ENCODE peak calls at places on chromosomes 1 and 21, in four cellular contexts. One of them, this sample, is unnamed.

GRCh38 chr1:97603776-97604175 is 317.1 kb downstream of the DPYD start:
- DNase-seq in body of pancreas: no peak
- DNase-seq in thoracic aorta: no peak
- DNase-seq in tibial artery: no peak
- DNase-seq in this sample: no peak

GRCh38 chr1:106120789-106121188 is 935.7 kb upstream of the PRMT6 start:
- DNase-seq in body of pancreas: no peak
- DNase-seq in thoracic aorta: no peak
- DNase-seq in tibial artery: no peak
- DNase-seq in this sample: no peak

GRCh38 chr1:27137544-27138075 is 17.3 kb downstream of the SLC9A1 start:
- DNase-seq in body of pancreas: no peak
- DNase-seq in thoracic aorta: no peak
- DNase-seq in tibial artery: peak; percentile 47
- DNase-seq in this sample: no peak

GRCh38 chr1:47918257-47918867 is 78.8 kb downstream of the TRABD2B start:
- DNase-seq in body of pancreas: peak; percentile 63
- DNase-seq in thoracic aorta: no peak
- DNase-seq in tibial artery: no peak
- DNase-seq in this sample: no peak

GRCh38 chr1:199512037-199512710 is 515.3 kb upstream of the NR5A2 start:
- DNase-seq in body of pancreas: no peak
- DNase-seq in thoracic aorta: no peak
- DNase-seq in tibial artery: no peak
- DNase-seq in this sample: no peak

GRCh38 chr21:38990424-38990794 is 184.7 kb downstream of the ETS2 start:
- DNase-seq in body of pancreas: no peak
- DNase-seq in thoracic aorta: no peak
- DNase-seq in tibial artery: no peak
- DNase-seq in this sample: no peak

GRCh38 chr1:98402860-98403259 is 258.7 kb upstream of the SNX7 start:
- DNase-seq in body of pancreas: no peak
- DNase-seq in thoracic aorta: no peak
- DNase-seq in tibial artery: no peak
- DNase-seq in this sample: no peak

GRCh38 chr1:168335500-168335899 is 54.8 kb downstream of the TBX19 start:
- DNase-seq in body of pancreas: no peak
- DNase-seq in thoracic aorta: no peak
- DNase-seq in tibial artery: no peak
- DNase-seq in this sample: peak; percentile 16

GRCh38 chr1:48878191-48878940 is 101.7 kb upstream of the BEND5 start:
- DNase-seq in body of pancreas: no peak
- DNase-seq in thoracic aorta: no peak
- DNase-seq in tibial artery: no peak
- DNase-seq in this sample: peak; percentile 96

GRCh38 chr1:189434461-189434860 is 1043.2 kb downstream of the BRINP3 start:
- DNase-seq in body of pancreas: no peak
- DNase-seq in thoracic aorta: no peak
- DNase-seq in tibial artery: no peak
- DNase-seq in this sample: no peak

GRCh38 chr1:78229344-78229743 is 183.6 kb downstream of the GIPC2 start:
- DNase-seq in body of pancreas: no peak
- DNase-seq in thoracic aorta: no peak
- DNase-seq in tibial artery: peak; percentile 32
- DNase-seq in this sample: peak; percentile 94

GRCh38 chr21:20627594-20627993 is 370.6 kb upstream of the NCAM2 start:
- DNase-seq in body of pancreas: no peak
- DNase-seq in thoracic aorta: no peak
- DNase-seq in tibial artery: no peak
- DNase-seq in this sample: no peak

GRCh38 chr1:17189632-17190525 is 15.0 kb upstream of the PADI1 start:
- DNase-seq in body of pancreas: no peak
- DNase-seq in thoracic aorta: no peak
- DNase-seq in tibial artery: no peak
- DNase-seq in this sample: peak; percentile 79

GRCh38 chr1:19372602-19373001 is 60.5 kb downstream of the SLC66A1 start:
- DNase-seq in body of pancreas: no peak
- DNase-seq in thoracic aorta: no peak
- DNase-seq in tibial artery: peak; percentile 61
- DNase-seq in this sample: peak; percentile 69

GRCh38 chr1:7902478-7903084 is 38.1 kb downstream of the TNFRSF9 start:
- DNase-seq in body of pancreas: peak; percentile 56
- DNase-seq in thoracic aorta: no peak
- DNase-seq in tibial artery: peak; percentile 38
- DNase-seq in this sample: peak; percentile 77

GRCh38 chr1:24318238-24318987 is 744 bp upstream of the GRHL3 start:
- DNase-seq in body of pancreas: peak; percentile 23
- DNase-seq in thoracic aorta: no peak
- DNase-seq in tibial artery: no peak
- DNase-seq in this sample: peak; percentile 49

GRCh38 chr1:53458634-53459033 is 565 bp upstream of the DMRTB1 start:
- DNase-seq in body of pancreas: no peak
- DNase-seq in thoracic aorta: no peak
- DNase-seq in tibial artery: no peak
- DNase-seq in this sample: no peak

GRCh38 chr1:19484338-19484792 is 974 bp downstream of the CAPZB start:
- DNase-seq in body of pancreas: no peak
- DNase-seq in thoracic aorta: no peak
- DNase-seq in tibial artery: peak; percentile 28
- DNase-seq in this sample: no peak

GRCh38 chr1:62601412-62601971 is 4.2 kb downstream of the ANGPTL3 start:
- DNase-seq in body of pancreas: no peak
- DNase-seq in thoracic aorta: no peak
- DNase-seq in tibial artery: no peak
- DNase-seq in this sample: no peak

GRCh38 chr1:6246497-6247295 is 2.7 kb downstream of the HES3 start:
- DNase-seq in body of pancreas: peak; percentile 80
- DNase-seq in thoracic aorta: no peak
- DNase-seq in tibial artery: peak; percentile 64
- DNase-seq in this sample: peak; percentile 68

GRCh38 chr21:21268061-21268471 is 269.9 kb downstream of the NCAM2 start:
- DNase-seq in body of pancreas: no peak
- DNase-seq in thoracic aorta: no peak
- DNase-seq in tibial artery: no peak
- DNase-seq in this sample: no peak

GRCh38 chr1:61226791-61227567 is 144.6 kb downstream of the NFIA start:
- DNase-seq in body of pancreas: peak; percentile 70
- DNase-seq in thoracic aorta: no peak
- DNase-seq in tibial artery: no peak
- DNase-seq in this sample: peak; percentile 58

GRCh38 chr1:205251576-205251975 is 23.8 kb downstream of the TMCC2 start:
- DNase-seq in body of pancreas: no peak
- DNase-seq in thoracic aorta: no peak
- DNase-seq in tibial artery: no peak
- DNase-seq in this sample: no peak

GRCh38 chr1:63868220-63868897 is 94.5 kb downstream of the ROR1 start:
- DNase-seq in body of pancreas: no peak
- DNase-seq in thoracic aorta: no peak
- DNase-seq in tibial artery: peak; percentile 32
- DNase-seq in this sample: peak; percentile 77

GRCh38 chr21:21921410-21922232 is 923.4 kb downstream of the NCAM2 start:
- DNase-seq in body of pancreas: peak; percentile 16
- DNase-seq in thoracic aorta: no peak
- DNase-seq in tibial artery: no peak
- DNase-seq in this sample: peak; percentile 32

GRCh38 chr1:228920791-228921190 is 185.5 kb downstream of the RHOU start:
- DNase-seq in body of pancreas: no peak
- DNase-seq in thoracic aorta: no peak
- DNase-seq in tibial artery: no peak
- DNase-seq in this sample: peak; percentile 54

GRCh38 chr1:173779946-173780345 is 44.5 kb upstream of the DARS2 start:
- DNase-seq in body of pancreas: no peak
- DNase-seq in thoracic aorta: no peak
- DNase-seq in tibial artery: no peak
- DNase-seq in this sample: no peak

GRCh38 chr1:245704765-245705164 is 550.0 kb downstream of the KIF26B start:
- DNase-seq in body of pancreas: no peak
- DNase-seq in thoracic aorta: no peak
- DNase-seq in tibial artery: no peak
- DNase-seq in this sample: peak; percentile 71

GRCh38 chr1:111965781-111966453 is 23.6 kb downstream of the KCND3 start:
- DNase-seq in body of pancreas: no peak
- DNase-seq in thoracic aorta: no peak
- DNase-seq in tibial artery: no peak
- DNase-seq in this sample: no peak

GRCh38 chr1:40847023-40847740 is 15.0 kb downstream of the CITED4 start:
- DNase-seq in body of pancreas: no peak
- DNase-seq in thoracic aorta: no peak
- DNase-seq in tibial artery: no peak
- DNase-seq in this sample: peak; percentile 35

GRCh38 chr1:151716771-151717631 is at the start of gene CELF3:
- DNase-seq in body of pancreas: peak; percentile 42
- DNase-seq in thoracic aorta: no peak
- DNase-seq in tibial artery: no peak
- DNase-seq in this sample: no peak

GRCh38 chr1:3459940-3460652 is 5.6 kb downstream of the ARHGEF16 start:
- DNase-seq in body of pancreas: peak; percentile 78
- DNase-seq in thoracic aorta: no peak
- DNase-seq in tibial artery: no peak
- DNase-seq in this sample: no peak

GRCh38 chr1:23959461-23960290 is at the start of gene PNRC2:
- DNase-seq in body of pancreas: peak; percentile 97
- DNase-seq in thoracic aorta: peak; percentile 87
- DNase-seq in tibial artery: peak; percentile 98
- DNase-seq in this sample: peak; percentile 93

GRCh38 chr1:157992813-157993178 is 649 bp upstream of the KIRREL1 start:
- DNase-seq in body of pancreas: no peak
- DNase-seq in thoracic aorta: no peak
- DNase-seq in tibial artery: no peak
- DNase-seq in this sample: peak; percentile 46
- H3K4me3 ChIP-seq in body of pancreas: no peak overlapping the region
- H3K4me3 ChIP-seq in thoracic aorta: peak overlapping the region; percentile 95
- H3K4me3 ChIP-seq in tibial artery: peak overlapping the region; percentile 99
- H3K4me3 ChIP-seq in this sample: peak overlapping the region; percentile 90

GRCh38 chr1:178926046-178926445 is 55.2 kb upstream of the ANGPTL1 start:
- DNase-seq in body of pancreas: no peak
- DNase-seq in thoracic aorta: no peak
- DNase-seq in tibial artery: no peak
- DNase-seq in this sample: no peak
- TF ChIP-seq CTCF in body of pancreas: no peak
- TF ChIP-seq CTCF in thoracic aorta: no peak
- TF ChIP-seq CTCF in tibial artery: no peak
- TF ChIP-seq CTCF in this sample: no peak

GRCh38 chr1:85577421-85578320 is 2.9 kb upstream of the CCN1 start:
- DNase-seq in body of pancreas: peak; percentile 32
- DNase-seq in thoracic aorta: no peak
- DNase-seq in tibial artery: peak; percentile 54
- DNase-seq in this sample: peak; percentile 82

GRCh38 chr1:85579619-85580018 is 942 bp upstream of the CCN1 start:
- DNase-seq in body of pancreas: no peak
- DNase-seq in thoracic aorta: no peak
- DNase-seq in tibial artery: no peak
- DNase-seq in this sample: peak; percentile 73

GRCh38 chr1:85580046-85580411 is 532 bp upstream of the CCN1 start:
- DNase-seq in body of pancreas: no peak
- DNase-seq in thoracic aorta: no peak
- DNase-seq in tibial artery: no peak
- DNase-seq in this sample: peak; percentile 82

GRCh38 chr1:85576642-85577420 is 3.7 kb upstream of the CCN1 start:
- DNase-seq in body of pancreas: peak; percentile 88
- DNase-seq in thoracic aorta: peak; percentile 79
- DNase-seq in tibial artery: peak; percentile 86
- DNase-seq in this sample: peak; percentile 88

DNA sequence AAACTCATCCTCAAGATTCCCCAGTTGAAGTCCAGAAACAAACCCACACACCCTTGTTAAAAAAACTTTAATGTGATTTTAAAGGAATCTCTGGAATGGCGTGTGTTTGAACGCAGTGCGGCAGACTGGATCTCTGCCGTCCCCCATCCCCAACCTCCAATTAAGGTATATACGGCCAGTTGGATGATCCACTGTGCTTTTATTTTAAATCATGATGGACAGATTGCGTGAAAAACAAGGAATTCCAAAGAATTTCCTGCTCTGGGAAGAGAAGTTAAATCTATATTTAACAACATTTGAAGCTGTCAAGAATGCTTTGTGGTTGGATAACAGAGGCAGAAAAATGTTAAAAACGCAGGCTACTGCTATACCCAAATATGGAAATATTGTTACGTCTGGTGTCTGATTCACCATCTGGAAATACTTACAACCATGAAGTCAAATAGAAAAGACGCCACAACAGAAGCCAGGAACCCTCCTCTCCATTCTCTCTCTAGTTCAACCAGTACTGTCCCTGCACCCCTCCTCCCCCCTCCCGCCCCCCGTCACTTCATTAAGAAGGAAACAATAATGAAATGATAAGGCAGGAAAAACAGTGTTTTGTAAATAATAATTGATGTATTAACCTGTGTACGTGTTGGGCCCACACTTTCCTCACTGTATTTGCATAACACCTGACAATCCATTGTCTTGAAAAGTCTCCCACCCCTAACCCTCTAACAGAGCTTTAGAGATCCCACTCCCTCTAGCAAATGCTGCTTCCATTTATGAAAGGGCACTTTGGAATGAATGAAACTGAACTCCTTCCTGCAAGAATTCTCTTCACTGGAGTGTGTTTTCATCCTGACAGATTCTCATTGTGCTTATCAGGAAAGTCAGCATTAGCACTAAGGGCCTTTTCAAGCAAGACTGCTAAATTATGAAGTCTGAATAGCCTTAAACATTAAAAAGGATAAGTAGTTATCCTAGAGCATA is 2.0 kb upstream of the CCN1 start:
- DNase-seq in body of pancreas: no peak
- DNase-seq in thoracic aorta: no peak
- DNase-seq in tibial artery: no peak
- DNase-seq in this sample: peak; percentile 95
- H3K4me3 ChIP-seq in body of pancreas: no peak overlapping the region
- H3K4me3 ChIP-seq in thoracic aorta: peak overlapping the region; percentile 75
- H3K4me3 ChIP-seq in tibial artery: peak overlapping the region; percentile 91
- H3K4me3 ChIP-seq in this sample: peak overlapping the region; percentile 90

GRCh38 chr1:2166695-2167094 is 27.9 kb downstream of the FAAP20 start:
- DNase-seq in body of pancreas: no peak
- DNase-seq in thoracic aorta: no peak
- DNase-seq in tibial artery: no peak
- DNase-seq in this sample: no peak

GRCh38 chr1:2165636-2166035 is 28.9 kb downstream of the FAAP20 start:
- DNase-seq in body of pancreas: no peak
- DNase-seq in thoracic aorta: no peak
- DNase-seq in tibial artery: no peak
- DNase-seq in this sample: no peak

GRCh38 chr1:2160691-2161320 is 33.8 kb downstream of the FAAP20 start:
- DNase-seq in body of pancreas: no peak
- DNase-seq in thoracic aorta: no peak
- DNase-seq in tibial artery: no peak
- DNase-seq in this sample: no peak

GRCh38 chr1:2166254-2166653 is 28.3 kb downstream of the FAAP20 start:
- DNase-seq in body of pancreas: no peak
- DNase-seq in thoracic aorta: no peak
- DNase-seq in tibial artery: no peak
- DNase-seq in this sample: no peak

DNA sequence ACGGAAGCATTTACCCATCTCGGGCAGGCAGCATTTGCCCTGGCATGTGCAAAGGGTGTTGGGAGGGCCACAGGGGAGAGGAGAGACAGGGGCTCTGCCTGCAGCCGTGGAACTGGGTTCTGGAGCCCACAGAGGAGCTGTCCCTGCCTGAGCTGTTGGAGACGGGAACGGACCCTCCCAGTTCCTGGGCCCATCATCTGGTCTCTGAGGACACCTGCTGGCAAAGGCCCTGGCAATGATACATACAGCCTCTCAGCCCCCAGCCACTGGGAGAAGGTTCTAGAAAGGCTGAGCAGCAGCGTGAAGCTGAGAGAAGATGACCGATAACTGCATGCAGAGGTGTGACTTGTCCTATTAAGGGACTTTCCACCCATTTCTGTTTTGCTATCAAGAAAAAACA is 31.4 kb downstream of the FAAP20 start:
- DNase-seq in body of pancreas: no peak
- DNase-seq in thoracic aorta: no peak
- DNase-seq in tibial artery: no peak
- DNase-seq in this sample: no peak
- TF ChIP-seq CTCF in body of pancreas: no peak
- TF ChIP-seq CTCF in thoracic aorta: no peak
- TF ChIP-seq CTCF in tibial artery: no peak
- TF ChIP-seq CTCF in this sample: no peak

This sample was measured in fibroblast of mammary gland.